ENCODE peak calls at places on chromosomes 16 and 17, in four cellular contexts. H, D, M and X are unnamed samples.

GRCh38 chr17:66995944-66996343 is 31.4 kb downstream of the CACNG4 start:
- DNase-seq in H (no peak), D (no peak), M (no peak), X (no peak)

GRCh38 chr16:86882586-86883280 is 304.4 kb downstream of the FOXL1 start:
- DNase-seq in H (no peak), D (no peak), M (no peak), X (no peak)

GRCh38 chr17:65173284-65173793 is 36.2 kb downstream of the RGS9 start:
- DNase-seq in H (no peak), D (no peak), M (no peak), X (no peak)

GRCh38 chr17:1597861-1598342 is 30.7 kb downstream of the SLC43A2 start:
- DNase-seq in H (no peak), D (no peak), M (no peak), X (no peak)

GRCh38 chr16:87221633-87222032 is 95.6 kb downstream of the C16orf95 start:
- DNase-seq in H (no peak), D (no peak), M (no peak), X (no peak)

GRCh38 chr16:89723279-89724250 is 2.2 kb downstream of the ZNF276 start:
- DNase-seq in H (no peak), D (no peak), M (no peak), X (peak)

GRCh38 chr17:63095879-63096278 is 129.8 kb downstream of the TANC2 start:
- DNase-seq in H (no peak), D (no peak), M (no peak), X (no peak)

GRCh38 chr17:46194393-46195216 is 1.4 kb upstream of the KANSL1 start:
- DNase-seq in H (no peak), D (no peak), M (no peak), X (no peak)

GRCh38 chr16:89320717-89321501 is 103.4 kb downstream of the ZNF778 start:
- DNase-seq in H (no peak), D (peak), M (no peak), X (no peak)

GRCh38 chr17:72677108-72677507 is 415.4 kb downstream of the SLC39A11 start:
- DNase-seq in H (peak), D (no peak), M (no peak), X (no peak)